ENCODE peak calls at places on chromosomes 5 and 9, in eight cellular contexts. I is endothelial cell of umbilical vein, B is H1, Y is SK-N-SH, J is HCT116, K is HepG2, G is K562, T is GM12878. V is an unnamed sample.

GRCh38 chr5:176474476-176474875 is 26.3 kb downstream of the FAF2 start:
- DNase-seq in T (no peak), Y (peak), B (no peak), K (no peak), I (no peak), J (no peak), G (no peak), V (peak)

GRCh38 chr5:79806741-79807140 is 117.1 kb downstream of the CMYA5 start:
- DNase-seq in I (no peak), G (no peak), B (no peak), K (no peak), Y (no peak), T (no peak), J (no peak), V (no peak)

GRCh38 chr9:980621-981020 is 4.2 kb downstream of the DMRT3 start:
- DNase-seq in I (no peak), K (no peak), B (no peak), G (no peak), T (no peak), Y (no peak), J (no peak), V (no peak)

GRCh38 chr5:39219433-39219832 is at the start of gene FYB1:
- DNase-seq in I (no peak), G (no peak), T (no peak), K (no peak), J (no peak), Y (no peak), B (no peak), V (no peak)

GRCh38 chr9:34654317-34655083 is 2.5 kb downstream of the IL11RA start:
- DNase-seq in K (no peak), Y (peak), B (no peak), T (no peak), G (no peak), J (no peak), I (peak), V (no peak)

GRCh38 chr5:135565691-135566421 is 12.9 kb downstream of the CXCL14 start:
- DNase-seq in T (no peak), G (peak), J (peak), Y (peak), K (peak), B (peak), I (peak), V (no peak)

GRCh38 chr5:57494104-57495098 is 11.8 kb upstream of the ACTBL2 start:
- DNase-seq in T (peak), B (no peak), J (peak), I (peak), Y (no peak), G (peak), K (peak), V (peak)

GRCh38 chr5:43106290-43106638 is 14.4 kb upstream of the ZNF131 start:
- DNase-seq in B (no peak), T (no peak), Y (no peak), J (no peak), I (no peak), K (no peak), G (no peak), V (no peak)

GRCh38 chr9:89946741-89947140 is 341.9 kb downstream of the GADD45G start:
- DNase-seq in T (no peak), J (no peak), B (no peak), G (no peak), I (no peak), K (no peak), Y (no peak), V (no peak)

GRCh38 chr5:584846-585245 is 27.3 kb upstream of the CEP72 start:
- DNase-seq in T (no peak), G (no peak), B (no peak), Y (no peak), I (no peak), K (no peak), J (no peak), V (no peak)

GRCh38 chr5:68240196-68240595 is 24.6 kb downstream of the PIK3R1 start:
- DNase-seq in B (no peak), T (no peak), I (no peak), J (no peak), G (no peak), K (no peak), Y (peak), V (no peak)

GRCh38 chr9:117706421-117707150 is 2.4 kb downstream of the TLR4 start:
- DNase-seq in G (no peak), J (no peak), T (no peak), I (peak), B (no peak), Y (no peak), K (no peak), V (no peak)

GRCh38 chr9:14258156-14258555 is 55.8 kb downstream of the NFIB start:
- DNase-seq in Y (no peak), J (no peak), G (no peak), I (no peak), T (no peak), K (no peak), B (no peak), V (no peak)

GRCh38 chr9:81634437-81634836 is 54.9 kb downstream of the TLE1 start:
- DNase-seq in B (no peak), I (no peak), J (no peak), K (peak), Y (no peak), G (no peak), T (no peak), V (no peak)

GRCh38 chr9:88995627-88996026 is 4.4 kb downstream of the S1PR3 start:
- DNase-seq in I (no peak), J (no peak), K (no peak), T (no peak), G (no peak), B (no peak), Y (no peak), V (no peak)

DNA sequence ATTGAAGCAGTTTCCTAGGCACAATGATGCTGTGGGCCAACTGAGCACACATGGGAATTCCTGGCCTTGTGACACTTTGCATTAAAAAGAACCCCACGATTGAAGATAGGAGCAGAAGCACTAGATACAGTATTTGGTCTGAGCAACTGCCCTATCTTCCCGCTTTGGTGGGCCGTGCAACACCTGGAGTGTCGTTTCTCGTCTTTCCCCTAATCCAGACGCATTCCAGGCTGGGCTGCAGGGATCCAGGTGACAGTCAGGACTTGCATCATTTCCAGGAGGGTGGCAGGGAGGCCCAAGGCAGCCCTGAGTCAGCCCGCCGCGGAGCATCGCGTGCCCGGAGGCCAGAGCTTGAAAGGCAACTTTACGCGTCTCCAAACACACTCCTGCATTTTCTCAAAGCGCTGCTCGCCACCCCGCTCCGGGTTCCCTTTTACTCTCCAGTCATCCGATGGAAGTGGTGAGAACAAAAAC is 719 bp upstream of the STC2 start:
- DNase-seq in J (peak), G (no peak), T (no peak), K (peak), B (peak), Y (no peak), I (peak), V (no peak)
- H3K4me3 ChIP-seq in J (peak), G (peak), T (peak), K (peak), B (peak), Y (peak), I (peak), V (peak)

DNA sequence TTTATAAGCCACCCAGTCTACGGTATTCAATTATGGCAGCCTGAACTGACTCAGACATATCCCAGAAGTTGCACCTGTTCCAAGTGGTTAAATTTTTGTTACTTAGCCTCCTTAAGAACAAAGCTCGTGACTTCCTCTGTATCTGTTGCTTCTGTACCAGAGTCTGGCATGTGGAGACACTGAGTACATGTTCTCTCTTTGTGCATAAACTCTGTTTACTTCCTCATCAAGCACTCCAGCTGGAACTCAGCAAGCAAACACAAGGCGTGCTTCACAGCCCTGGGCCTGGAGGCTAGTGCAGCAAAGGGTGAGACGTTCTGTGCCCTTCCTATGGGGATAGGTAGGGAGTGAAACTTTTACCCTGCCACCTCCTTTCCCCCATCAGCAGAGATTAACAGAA is 19.0 kb downstream of the C9orf152 start:
- DNase-seq in B (no peak), K (peak), Y (no peak), T (no peak), J (no peak), I (no peak), G (no peak), V (no peak)
- TF ChIP-seq POLR2AphosphoS5 in B (no peak), K (no peak), Y (no peak), T (no peak), J (no peak), I (no peak), G (no peak), V (no peak)

DNA sequence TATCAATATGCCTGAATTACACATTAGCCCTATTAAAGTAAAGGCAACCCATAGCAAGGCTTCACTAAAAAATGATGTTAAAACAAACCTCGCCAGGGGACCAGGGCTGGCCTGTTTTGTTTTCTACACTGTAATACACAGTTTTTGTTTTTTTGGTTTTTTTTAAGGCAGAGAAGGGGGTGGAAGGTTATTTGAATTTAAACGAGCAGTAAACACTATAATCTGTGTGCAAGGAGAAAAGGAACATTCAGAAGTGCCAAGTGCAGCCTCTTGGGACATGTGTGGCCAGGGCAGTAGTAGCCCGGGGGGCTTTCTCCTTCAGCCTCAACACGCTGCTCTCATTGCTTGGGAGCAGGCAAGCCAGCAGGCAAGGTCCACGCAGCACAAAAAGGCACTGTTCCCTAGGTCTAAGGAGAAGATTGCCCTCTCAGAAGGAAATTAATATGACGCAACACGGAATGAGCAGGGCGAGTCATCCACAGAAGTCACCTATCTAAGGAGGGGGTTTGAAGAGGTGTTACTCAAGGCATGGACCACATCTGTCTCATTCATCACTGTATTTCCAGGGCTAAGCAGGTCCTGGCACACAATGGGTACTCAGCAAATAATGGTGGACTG is 16.2 kb downstream of the SIL1 start:
- DNase-seq in J (peak), B (no peak), G (no peak), K (no peak), T (no peak), Y (no peak), I (no peak), V (no peak)
- H3K9ac ChIP-seq in J (no peak), B (no peak), G (no peak), K (no peak), T (peak), Y (no peak), I (no peak), V (no peak)

GRCh38 chr5:93578179-93578812 is 2.7 kb downstream of the NR2F1-AS1 start:
- DNase-seq in I (no peak), J (no peak), K (no peak), G (no peak), Y (no peak), T (no peak), B (no peak), V (no peak)
- H3K4me3 ChIP-seq in I (no peak), J (no peak), K (no peak), G (no peak), Y (no peak), T (no peak), B (no peak), V (no peak)

DNA sequence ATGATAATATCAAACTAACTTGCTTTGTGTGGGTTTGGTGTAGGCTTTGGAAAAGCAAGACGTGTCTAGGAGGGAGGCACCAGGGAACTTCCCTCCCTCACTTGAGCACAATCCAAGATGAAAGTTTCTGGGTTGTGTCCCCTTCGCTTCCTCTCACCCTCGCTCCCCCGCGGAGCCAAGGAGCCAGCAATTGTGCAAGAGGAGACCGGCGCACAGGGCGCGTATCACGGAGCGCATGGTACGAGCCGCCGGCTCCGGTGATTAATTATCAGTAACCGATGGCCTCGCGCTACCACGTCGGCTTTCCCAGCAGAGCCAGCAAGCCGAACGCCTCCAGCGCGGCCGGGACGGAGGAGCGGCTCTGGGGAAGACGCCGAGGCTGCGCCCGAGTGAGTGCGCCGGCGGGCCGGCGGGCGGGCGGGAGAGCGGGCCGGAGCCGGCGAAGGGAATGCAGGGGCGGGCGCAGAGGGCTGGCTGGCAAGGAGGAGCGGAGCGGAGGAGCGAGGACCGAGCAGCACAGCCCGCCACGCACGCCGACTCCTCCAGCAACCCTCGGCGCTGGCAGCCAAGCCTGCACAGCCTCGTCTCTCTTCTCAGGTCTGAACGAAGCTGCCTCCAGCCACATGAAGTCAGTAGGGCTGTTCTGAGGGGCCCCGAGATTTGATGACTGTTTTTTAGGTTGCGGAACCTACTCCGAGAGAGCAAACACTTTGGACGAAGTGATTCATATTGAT is 143.6 kb downstream of the BNC2 start:
- DNase-seq in B (peak), Y (peak), J (no peak), G (no peak), T (no peak), I (peak), K (no peak), V (peak)
- TF ChIP-seq POLR2AphosphoS5 in B (no peak), Y (peak), J (no peak), G (no peak), T (no peak), I (no peak), K (no peak), V (peak)

DNA sequence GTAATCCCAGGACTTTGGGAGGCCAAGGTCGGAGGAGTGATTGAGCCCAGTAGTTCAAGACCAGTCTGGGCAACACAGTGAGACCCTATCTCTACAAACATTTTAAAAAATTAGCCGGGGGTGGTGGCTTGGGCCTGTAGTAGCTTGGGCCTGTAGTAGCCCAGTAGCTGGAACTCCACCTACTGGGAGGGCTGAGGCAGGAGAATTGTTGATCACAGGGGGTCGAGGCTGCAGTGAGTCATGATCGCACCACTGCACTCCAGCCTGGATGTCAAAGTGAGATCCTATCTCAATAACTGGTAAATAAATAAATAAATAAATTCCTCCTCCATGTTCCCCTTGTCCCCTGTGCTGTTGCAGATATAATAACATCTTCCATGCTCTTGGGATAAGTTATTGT is 14.3 kb downstream of the VCAN start:
- DNase-seq in G (no peak), K (no peak), I (no peak), T (no peak), B (no peak), Y (no peak), J (no peak), V (no peak)
- H3K9ac ChIP-seq in G (no peak), K (no peak), I (no peak), T (no peak), B (no peak), Y (no peak), J (no peak), V (no peak)

DNA sequence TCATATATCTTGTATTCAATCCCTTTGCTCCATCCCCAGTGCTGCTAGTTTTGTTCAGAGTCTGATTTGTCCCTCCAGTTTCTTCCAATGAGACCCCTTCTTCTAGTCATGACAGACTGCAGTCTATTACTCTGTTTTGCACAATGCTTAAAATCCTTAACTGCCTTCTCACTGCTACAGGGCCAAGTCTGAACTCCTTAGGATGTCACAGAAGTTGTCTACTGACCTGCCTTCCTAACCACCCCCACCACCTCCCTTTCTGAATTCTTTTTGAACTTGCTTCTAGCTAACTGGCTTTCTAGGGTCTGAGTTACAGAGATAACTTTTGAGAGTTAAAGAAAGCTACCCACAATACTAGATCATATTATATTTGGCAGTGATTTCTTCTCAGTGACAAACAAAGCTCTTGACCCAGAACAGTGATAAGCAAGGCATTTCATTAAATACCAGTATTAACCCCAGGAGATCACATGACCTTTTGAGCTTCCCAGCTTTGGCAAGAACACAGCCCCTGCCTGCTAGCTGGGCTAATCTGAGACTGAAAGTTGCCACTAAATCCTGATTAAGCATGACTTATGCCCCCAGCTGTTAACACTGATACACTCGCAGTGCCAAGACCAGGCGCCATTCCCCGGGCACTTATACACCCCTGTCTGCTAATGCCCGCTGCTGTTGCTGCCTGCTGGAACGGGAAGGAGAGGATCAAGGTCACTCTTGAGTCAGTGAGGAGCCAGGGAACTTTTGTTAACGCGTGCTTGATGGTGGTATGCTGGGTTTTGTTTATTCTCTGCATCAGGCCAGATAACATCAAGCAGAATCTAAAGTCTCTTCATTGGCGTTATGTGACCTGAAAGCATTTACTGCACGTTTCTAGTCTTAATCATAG is 36.4 kb upstream of the ADAMTSL1 start:
- DNase-seq in J (no peak), I (peak), T (no peak), B (no peak), G (no peak), Y (peak), K (peak), V (no peak)
- H3K4me3 ChIP-seq in J (no peak), I (peak), T (no peak), B (no peak), G (no peak), Y (peak), K (no peak), V (no peak)

V was measured in SK-N-MC.